ENCODE peak calls at places on chromosomes 2 and 18, in ten cellular contexts. M, F, U, P, D, J, I, K, C and Q are unnamed samples.

GRCh38 chr2:10289891-10290290 is 12.8 kb upstream of the HPCAL1 start:
- DNase-seq in M (no peak), F (no peak), U (no peak), P (no peak), D (peak; percentile 37), J (no peak), I (no peak), K (no peak), C (no peak), Q (no peak)

GRCh38 chr2:32832821-32833220 is 113.9 kb upstream of the LTBP1 start:
- DNase-seq in M (no peak), F (no peak), U (no peak), P (no peak), D (peak; percentile 80), J (no peak), I (no peak), K (no peak), C (no peak), Q (no peak)

GRCh38 chr2:191961556-191961955 is 114.7 kb upstream of the CAVIN2 start:
- DNase-seq in M (no peak), F (no peak), U (no peak), P (no peak), D (peak; percentile 31), J (no peak), I (no peak), K (no peak), C (no peak), Q (no peak)

GRCh38 chr2:238942080-238942761 is 94.3 kb downstream of the TWIST2 start:
- DNase-seq in M (no peak), F (no peak), U (peak; percentile 86), P (no peak), D (no peak), J (no peak), I (no peak), K (no peak), C (no peak), Q (peak; percentile 16)

GRCh38 chr2:30267161-30267568 is 35.8 kb downstream of the LBH start:
- DNase-seq in M (no peak), F (no peak), U (no peak), P (no peak), D (no peak), J (no peak), I (no peak), K (no peak), C (peak; percentile 19), Q (no peak)

GRCh38 chr2:218166791-218167190 is at the start of gene CXCR1:
- DNase-seq in M (no peak), F (no peak), U (no peak), P (no peak), D (no peak), J (no peak), I (no peak), K (no peak), C (no peak), Q (no peak)

GRCh38 chr2:78778756-78779510 is 246.6 kb upstream of the REG3G start:
- DNase-seq in M (no peak), F (no peak), U (no peak), P (no peak), D (no peak), J (peak; percentile 67), I (no peak), K (no peak), C (no peak), Q (no peak)

GRCh38 chr2:58120626-58121229 is 74.1 kb downstream of the VRK2 start:
- DNase-seq in M (no peak), F (no peak), U (no peak), P (no peak), D (no peak), J (no peak), I (no peak), K (no peak), C (no peak), Q (no peak)

GRCh38 chr2:224038049-224038829 is 847 bp downstream of the SERPINE2 start:
- DNase-seq in M (peak; percentile 18), F (peak; percentile 30), U (no peak), P (no peak), D (peak; percentile 13), J (peak; percentile 56), I (no peak), K (peak; percentile 62), C (peak; percentile 15), Q (no peak)

GRCh38 chr18:57801379-57802165 is 1.5 kb downstream of the ATP8B1 start:
- DNase-seq in M (peak; percentile 27), F (peak; percentile 35), U (no peak), P (peak; percentile 54), D (no peak), J (no peak), I (peak; percentile 50), K (no peak), C (no peak), Q (no peak)

GRCh38 chr2:152804687-152805408 is 86.4 kb downstream of the ARL6IP6 start:
- DNase-seq in M (no peak), F (no peak), U (no peak), P (no peak), D (no peak), J (peak; percentile 15), I (no peak), K (no peak), C (no peak), Q (no peak)

GRCh38 chr2:176553685-176554106 is 284.5 kb downstream of the MTX2 start:
- DNase-seq in M (peak; percentile 38), F (peak; percentile 48), U (no peak), P (peak; percentile 54), D (peak; percentile 1), J (peak; percentile 79), I (peak; percentile 68), K (peak; percentile 60), C (peak; percentile 68), Q (peak; percentile 74)

GRCh38 chr18:36211612-36212065 is 24.3 kb downstream of the MOCOS start:
- DNase-seq in M (no peak), F (no peak), U (peak; percentile 88), P (no peak), D (peak; percentile 66), J (no peak), I (no peak), K (no peak), C (no peak), Q (no peak)

GRCh38 chr18:2906522-2907458 is 60.0 kb downstream of the EMILIN2 start:
- DNase-seq in M (no peak), F (peak; percentile 38), U (no peak), P (no peak), D (no peak), J (peak; percentile 42), I (no peak), K (peak; percentile 74), C (peak; percentile 70), Q (peak; percentile 59)

GRCh38 chr2:129722306-129723020 is 257.0 kb upstream of the RAB6C start:
- DNase-seq in M (no peak), F (no peak), U (no peak), P (no peak), D (no peak), J (no peak), I (no peak), K (no peak), C (no peak), Q (no peak)

GRCh38 chr18:79725486-79725885 is 45.9 kb downstream of the CTDP1 start:
- DNase-seq in M (no peak), F (no peak), U (no peak), P (no peak), D (no peak), J (no peak), I (no peak), K (no peak), C (no peak), Q (no peak)
- H3K9me3 ChIP-seq in M (no peaks in the 10 kb centered on the region), F (no peaks in the 10 kb centered on the region), U (no peaks in the 10 kb centered on the region), P (no peaks in the 10 kb centered on the region), D (peaks cover 15% of the 10 kb centered on the region), J (no peaks in the 10 kb centered on the region), I (no peaks in the 10 kb centered on the region), K (peaks cover 6% of the 10 kb centered on the region), C (no peaks in the 10 kb centered on the region), Q (no peaks in the 10 kb centered on the region)

DNA sequence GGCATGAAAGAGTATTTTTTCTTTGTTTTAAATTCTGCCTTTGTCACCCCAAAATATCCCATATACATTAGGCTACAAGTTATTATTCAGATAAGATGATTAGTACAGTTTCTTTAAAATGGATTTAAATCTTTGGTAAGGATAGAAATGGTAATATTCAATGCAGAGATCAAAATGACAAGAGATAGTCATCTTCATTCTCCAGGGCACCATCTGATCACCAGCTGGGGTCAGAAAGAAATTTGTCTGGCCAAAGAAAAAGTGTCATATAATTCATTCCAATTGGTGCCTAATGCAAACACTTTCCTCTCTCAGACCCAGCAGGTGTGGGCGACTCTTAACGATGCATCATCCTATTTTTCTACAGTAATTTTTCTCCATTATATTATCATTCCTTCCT is 570.3 kb downstream of the TDRD15 start:
- DNase-seq in M (no peak), F (no peak), U (peak; percentile 24), P (no peak), D (no peak), J (no peak), I (no peak), K (no peak), C (no peak), Q (no peak)
- H3K27ac ChIP-seq in M (no peak overlapping the region), F (no peak overlapping the region), U (no peak overlapping the region), P (no peak overlapping the region), D (no peak overlapping the region), J (no peak overlapping the region), I (no peak overlapping the region), K (no peak overlapping the region), C (no peak overlapping the region), Q (no peak overlapping the region)

DNA sequence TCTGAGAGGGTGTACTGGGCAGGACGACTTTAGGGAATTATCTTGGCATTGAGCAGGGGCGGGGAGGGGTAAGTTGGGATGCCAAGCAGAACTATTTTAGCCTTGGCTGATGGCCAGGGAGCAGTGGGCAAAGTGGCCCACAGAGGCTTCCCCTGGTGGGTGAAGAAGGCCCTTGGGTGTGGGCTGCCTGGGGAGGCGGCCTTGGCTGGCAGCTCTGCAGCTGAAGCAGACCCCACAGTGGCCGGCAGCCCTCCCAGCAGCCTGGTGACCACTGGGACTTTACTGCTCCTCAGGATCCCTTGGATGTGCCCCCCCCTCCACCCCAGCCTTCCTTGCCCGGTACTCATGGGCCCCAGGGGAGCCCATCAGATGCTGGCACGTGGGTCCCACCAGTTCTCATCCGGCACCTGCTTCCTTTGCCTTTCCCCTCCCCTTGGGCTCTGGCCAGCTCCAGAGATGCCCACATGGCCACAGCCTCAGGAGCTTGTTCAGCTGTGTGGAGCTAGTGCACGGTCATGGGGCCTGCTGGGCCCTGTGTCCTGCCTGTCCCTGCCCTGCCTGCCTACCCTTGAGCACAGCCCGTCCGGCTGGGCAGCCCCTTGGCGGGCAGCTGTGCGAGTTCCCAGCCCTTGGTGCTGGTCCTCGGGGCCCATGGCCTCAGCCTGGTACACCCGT is 122.1 kb upstream of the HS6ST1 start:
- DNase-seq in M (no peak), F (peak; percentile 14), U (peak; percentile 85), P (no peak), D (no peak), J (peak; percentile 12), I (no peak), K (no peak), C (no peak), Q (peak; percentile 12)
- TF ChIP-seq POLR2A in M (no peak), F (no peak), U (no peak), P (no peak), D (no peak), J (no peak), I (no peak), K (no peak), C (no peak), Q (no peak)

DNA sequence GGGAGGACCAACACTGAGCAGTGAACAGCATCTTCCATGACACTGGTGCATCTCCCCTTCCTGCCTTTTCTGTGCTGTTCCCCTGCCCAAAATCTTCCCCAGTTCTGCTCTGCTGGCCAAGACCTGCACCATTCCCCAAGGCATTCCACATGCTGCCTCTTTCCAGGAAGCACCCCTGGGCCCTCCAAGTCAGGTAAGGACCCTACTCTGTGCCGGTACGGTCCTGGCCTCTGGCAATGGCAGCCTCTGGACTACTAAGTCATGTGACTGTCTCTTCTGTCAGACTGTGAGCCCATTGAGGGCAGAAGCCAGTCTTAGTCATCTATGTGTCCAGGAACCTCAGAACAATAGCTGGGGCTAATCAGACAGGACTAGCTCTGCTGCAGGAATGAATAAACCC is 282.0 kb downstream of the MYCN start:
- DNase-seq in M (no peak), F (no peak), U (no peak), P (no peak), D (no peak), J (no peak), I (no peak), K (no peak), C (no peak), Q (no peak)
- H3K9me3 ChIP-seq in M (no peaks in the 10 kb centered on the region), F (no peaks in the 10 kb centered on the region), U (no peaks in the 10 kb centered on the region), P (no peaks in the 10 kb centered on the region), D (peaks cover 51% of the 10 kb centered on the region), J (no peaks in the 10 kb centered on the region), I (no peaks in the 10 kb centered on the region), K (no peaks in the 10 kb centered on the region), C (no peaks in the 10 kb centered on the region), Q (no peaks in the 10 kb centered on the region)